ENCODE peak calls at places on chromosomes 3 and 15, in four cellular contexts. N is stimulated activated CD8-positive, alpha-beta memory T cell treated with anti-CD3 and anti-CD28 coated beads, Interleukin-15, amount 100 ng/mL, for 4 hours; T is CD4-positive, alpha-beta T cell; Q is GOT3. A is an unnamed sample.

GRCh38 chr3:72379500-72380187 is 468.6 kb downstream of the SHQ1 start:
- DNase-seq in T (no peak), N (no peak), Q (no peak), A (no peak)

GRCh38 chr3:150216041-150216811 is 191.9 kb upstream of the TSC22D2 start:
- DNase-seq in N (no peak), T (no peak), Q (no peak), A (peak)

GRCh38 chr3:141294848-141295247 is 63.2 kb downstream of the PXYLP1 start:
- DNase-seq in N (no peak), T (no peak), Q (no peak), A (no peak)

GRCh38 chr15:40633178-40633577 is 39.1 kb downstream of the KNL1 start:
- DNase-seq in N (no peak), Q (no peak), T (no peak), A (no peak)

GRCh38 chr3:53597136-53597915 is 102.9 kb downstream of the CACNA1D start:
- DNase-seq in N (no peak), Q (no peak), T (no peak), A (no peak)

GRCh38 chr15:83304861-83305661 is 20.6 kb upstream of the BNC1 start:
- DNase-seq in T (no peak), N (no peak), Q (no peak), A (no peak)

GRCh38 chr15:44219073-44219472 is 24.0 kb upstream of the FRMD5 start:
- DNase-seq in N (no peak), Q (no peak), T (no peak), A (no peak)

GRCh38 chr15:82810061-82810862 is 834 bp downstream of the WHAMM start:
- DNase-seq in T (peak), Q (no peak), N (no peak), A (no peak)

GRCh38 chr3:187763850-187764648 is 18.8 kb upstream of the BCL6 start:
- DNase-seq in T (no peak), N (no peak), Q (no peak), A (no peak)

GRCh38 chr3:28836199-28836598 is 444.7 kb upstream of the RBMS3 start:
- DNase-seq in Q (no peak), T (no peak), N (no peak), A (peak)

GRCh38 chr3:10464068-10464434 is 41.3 kb downstream of the ATP2B2 start:
- DNase-seq in Q (no peak), N (no peak), T (no peak), A (no peak)

GRCh38 chr15:37095993-37096877 is 4.1 kb downstream of the MEIS2 start:
- DNase-seq in N (no peak), Q (no peak), T (no peak), A (no peak)

GRCh38 chr15:75554717-75555116 is 24.4 kb downstream of the PTPN9 start:
- DNase-seq in N (no peak), T (no peak), Q (no peak), A (no peak)

GRCh38 chr15:49270541-49271421 is 100.7 kb downstream of the GALK2 start:
- DNase-seq in T (no peak), N (no peak), Q (no peak), A (no peak)

GRCh38 chr3:118970819-118971218 is 63.8 kb downstream of the IGSF11 start:
- DNase-seq in N (no peak), T (no peak), Q (no peak), A (no peak)

GRCh38 chr15:51775967-51776816 is 24.8 kb downstream of the TMOD2 start:
- DNase-seq in T (peak), N (no peak), Q (no peak), A (no peak)

GRCh38 chr3:72441284-72441994 is 406.8 kb downstream of the SHQ1 start:
- DNase-seq in T (no peak), Q (no peak), N (no peak), A (no peak)

GRCh38 chr3:28322464-28322863 is 26.1 kb upstream of the ZCWPW2 start:
- DNase-seq in T (no peak), Q (no peak), N (no peak), A (no peak)

GRCh38 chr3:128463771-128464170 is 2.9 kb downstream of the DNAJB8 start:
- DNase-seq in T (no peak), N (no peak), Q (no peak), A (no peak)

GRCh38 chr3:126880898-126881297 is 102.0 kb upstream of the PLXNA1 start:
- DNase-seq in Q (no peak), N (no peak), T (no peak), A (no peak)

GRCh38 chr3:10744098-10744465 is 71.9 kb upstream of the SLC6A11 start:
- DNase-seq in Q (no peak), T (no peak), N (no peak), A (no peak)

GRCh38 chr3:171806200-171807128 is 3.8 kb downstream of the PLD1 start:
- DNase-seq in N (no peak), Q (no peak), T (no peak), A (no peak)

A was measured in T1000.